ENCODE peak calls at places on chromosomes 3 and 15, in seven cellular contexts. One of them, this sample, is unnamed.

GRCh38 chr3:111915905-111916304 is 56.8 kb downstream of the PHLDB2 start:
- DNase-seq in IMR-90: no peak
- DNase-seq in mesendoderm: peak; percentile 44
- DNase-seq in H9: no peak
- DNase-seq in mesenchymal stem cell: no peak
- DNase-seq in neuronal stem cell: no peak
- DNase-seq in trophoblast cell: peak; percentile 47
- DNase-seq in this sample: no peak

GRCh38 chr15:99732711-99733267 is 448 bp downstream of the LYSMD4 start:
- DNase-seq in IMR-90: no peak
- DNase-seq in mesendoderm: no peak
- DNase-seq in H9: no peak
- DNase-seq in mesenchymal stem cell: peak; percentile 7
- DNase-seq in neuronal stem cell: no peak
- DNase-seq in trophoblast cell: no peak
- DNase-seq in this sample: no peak

GRCh38 chr3:38005076-38006020 is 14.8 kb downstream of the VILL start:
- DNase-seq in IMR-90: no peak
- DNase-seq in mesendoderm: no peak
- DNase-seq in H9: no peak
- DNase-seq in mesenchymal stem cell: no peak
- DNase-seq in neuronal stem cell: no peak
- DNase-seq in trophoblast cell: no peak
- DNase-seq in this sample: no peak

GRCh38 chr3:31041161-31041978 is 146.9 kb upstream of the GADL1 start:
- DNase-seq in IMR-90: peak; percentile 78
- DNase-seq in mesendoderm: peak; percentile 99
- DNase-seq in H9: peak; percentile 80
- DNase-seq in mesenchymal stem cell: peak; percentile 49
- DNase-seq in neuronal stem cell: peak; percentile 20
- DNase-seq in trophoblast cell: peak; percentile 89
- DNase-seq in this sample: no peak

GRCh38 chr15:85168642-85169173 is 187.1 kb downstream of the PDE8A start:
- DNase-seq in IMR-90: peak; percentile 8
- DNase-seq in mesendoderm: peak; percentile 85
- DNase-seq in H9: peak; percentile 96
- DNase-seq in mesenchymal stem cell: no peak
- DNase-seq in neuronal stem cell: peak; percentile 18
- DNase-seq in trophoblast cell: peak; percentile 37
- DNase-seq in this sample: peak; percentile 72

GRCh38 chr3:152176998-152177397 is 91.7 kb upstream of the MBNL1 start:
- DNase-seq in IMR-90: no peak
- DNase-seq in mesendoderm: no peak
- DNase-seq in H9: no peak
- DNase-seq in mesenchymal stem cell: no peak
- DNase-seq in neuronal stem cell: no peak
- DNase-seq in trophoblast cell: no peak
- DNase-seq in this sample: no peak

GRCh38 chr15:34855893-34856292 is 60.5 kb upstream of the ACTC1 start:
- DNase-seq in IMR-90: peak; percentile 24
- DNase-seq in mesendoderm: no peak
- DNase-seq in H9: no peak
- DNase-seq in mesenchymal stem cell: no peak
- DNase-seq in neuronal stem cell: no peak
- DNase-seq in trophoblast cell: no peak
- DNase-seq in this sample: no peak

GRCh38 chr15:79981861-79982455 is 11.0 kb upstream of the BCL2A1 start:
- DNase-seq in IMR-90: no peak
- DNase-seq in mesendoderm: no peak
- DNase-seq in H9: no peak
- DNase-seq in mesenchymal stem cell: no peak
- DNase-seq in neuronal stem cell: no peak
- DNase-seq in trophoblast cell: no peak
- DNase-seq in this sample: peak; percentile 41

GRCh38 chr15:31434418-31435255 is 108.0 kb downstream of the KLF13 start:
- DNase-seq in IMR-90: peak; percentile 93
- DNase-seq in mesendoderm: no peak
- DNase-seq in H9: no peak
- DNase-seq in mesenchymal stem cell: peak; percentile 97
- DNase-seq in neuronal stem cell: no peak
- DNase-seq in trophoblast cell: peak; percentile 34
- DNase-seq in this sample: no peak

GRCh38 chr15:77346637-77347036 is 73.3 kb downstream of the PEAK1 start:
- DNase-seq in IMR-90: no peak
- DNase-seq in mesendoderm: no peak
- DNase-seq in H9: no peak
- DNase-seq in mesenchymal stem cell: no peak
- DNase-seq in neuronal stem cell: no peak
- DNase-seq in trophoblast cell: no peak
- DNase-seq in this sample: no peak

GRCh38 chr15:85414037-85414436 is 33.6 kb downstream of the AKAP13 start:
- DNase-seq in IMR-90: no peak
- DNase-seq in mesendoderm: no peak
- DNase-seq in H9: no peak
- DNase-seq in mesenchymal stem cell: no peak
- DNase-seq in neuronal stem cell: no peak
- DNase-seq in trophoblast cell: no peak
- DNase-seq in this sample: no peak

GRCh38 chr3:171379281-171379680 is 80.9 kb downstream of the TNIK start:
- DNase-seq in IMR-90: peak; percentile 58
- DNase-seq in mesendoderm: peak; percentile 39
- DNase-seq in H9: no peak
- DNase-seq in mesenchymal stem cell: no peak
- DNase-seq in neuronal stem cell: no peak
- DNase-seq in trophoblast cell: peak; percentile 56
- DNase-seq in this sample: no peak

GRCh38 chr3:175434591-175434990 is 575.5 kb downstream of the NAALADL2 start:
- DNase-seq in IMR-90: peak; percentile 58
- DNase-seq in mesendoderm: no peak
- DNase-seq in H9: no peak
- DNase-seq in mesenchymal stem cell: no peak
- DNase-seq in neuronal stem cell: no peak
- DNase-seq in trophoblast cell: no peak
- DNase-seq in this sample: no peak

GRCh38 chr15:75230524-75231371 is 27.4 kb upstream of the GOLGA6C start:
- DNase-seq in IMR-90: no peak
- DNase-seq in mesendoderm: peak; percentile 39
- DNase-seq in H9: no peak
- DNase-seq in mesenchymal stem cell: no peak
- DNase-seq in neuronal stem cell: no peak
- DNase-seq in trophoblast cell: peak; percentile 92
- DNase-seq in this sample: no peak

GRCh38 chr3:188888321-188889056 is 283.3 kb upstream of the TPRG1 start:
- DNase-seq in IMR-90: no peak
- DNase-seq in mesendoderm: no peak
- DNase-seq in H9: no peak
- DNase-seq in mesenchymal stem cell: no peak
- DNase-seq in neuronal stem cell: no peak
- DNase-seq in trophoblast cell: no peak
- DNase-seq in this sample: no peak

GRCh38 chr15:101138086-101138660 is 113.7 kb downstream of the CHSY1 start:
- DNase-seq in IMR-90: no peak
- DNase-seq in mesendoderm: no peak
- DNase-seq in H9: no peak
- DNase-seq in mesenchymal stem cell: no peak
- DNase-seq in neuronal stem cell: no peak
- DNase-seq in trophoblast cell: no peak
- DNase-seq in this sample: no peak

GRCh38 chr15:101139986-101140696 is 111.7 kb downstream of the CHSY1 start:
- DNase-seq in IMR-90: no peak
- DNase-seq in mesendoderm: no peak
- DNase-seq in H9: no peak
- DNase-seq in mesenchymal stem cell: no peak
- DNase-seq in neuronal stem cell: no peak
- DNase-seq in trophoblast cell: no peak
- DNase-seq in this sample: no peak

GRCh38 chr15:101137312-101137940 is 114.4 kb downstream of the CHSY1 start:
- DNase-seq in IMR-90: no peak
- DNase-seq in mesendoderm: no peak
- DNase-seq in H9: no peak
- DNase-seq in mesenchymal stem cell: no peak
- DNase-seq in neuronal stem cell: no peak
- DNase-seq in trophoblast cell: no peak
- DNase-seq in this sample: no peak

GRCh38 chr15:101140697-101141065 is 111.2 kb downstream of the CHSY1 start:
- DNase-seq in IMR-90: no peak
- DNase-seq in mesendoderm: no peak
- DNase-seq in H9: no peak
- DNase-seq in mesenchymal stem cell: no peak
- DNase-seq in neuronal stem cell: no peak
- DNase-seq in trophoblast cell: no peak
- DNase-seq in this sample: no peak

GRCh38 chr15:101138913-101139880 is 112.7 kb downstream of the CHSY1 start:
- DNase-seq in IMR-90: peak; percentile 62
- DNase-seq in mesendoderm: peak; percentile 37
- DNase-seq in H9: no peak
- DNase-seq in mesenchymal stem cell: peak; percentile 45
- DNase-seq in neuronal stem cell: no peak
- DNase-seq in trophoblast cell: peak; percentile 61
- DNase-seq in this sample: no peak
- H3K4ac ChIP-seq in IMR-90: peak overlapping the region; percentile 92
- H3K4ac ChIP-seq in mesendoderm: no peak overlapping the region
- H3K4ac ChIP-seq in H9: no peak overlapping the region
- H3K4ac ChIP-seq in mesenchymal stem cell: no peak overlapping the region
- H3K4ac ChIP-seq in neuronal stem cell: no peak overlapping the region
- H3K4ac ChIP-seq in trophoblast cell: no peak overlapping the region
- H3K4ac ChIP-seq in this sample: no peak overlapping the region

DNA sequence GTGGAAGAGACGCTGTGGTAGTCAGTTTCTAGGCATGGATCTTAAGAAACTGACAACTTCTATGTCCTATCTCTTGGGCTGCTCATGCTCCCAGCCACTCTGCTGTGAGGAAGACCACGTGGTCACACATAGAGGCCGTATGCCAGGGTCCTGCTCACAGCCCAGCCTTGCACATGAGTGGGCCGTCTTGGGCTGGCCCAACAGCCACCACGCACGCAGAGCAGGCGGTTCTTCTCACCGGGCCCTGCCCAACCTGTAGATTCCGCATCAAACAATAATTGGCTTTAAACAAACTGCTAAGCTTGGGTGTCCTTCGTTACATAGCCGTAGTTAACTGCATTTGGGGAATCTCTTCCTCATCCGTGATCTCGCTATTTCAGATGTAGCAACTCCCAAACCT is 26.0 kb downstream of the SLC41A3 start:
- DNase-seq in IMR-90: no peak
- DNase-seq in mesendoderm: no peak
- DNase-seq in H9: no peak
- DNase-seq in mesenchymal stem cell: no peak
- DNase-seq in neuronal stem cell: no peak
- DNase-seq in trophoblast cell: no peak
- DNase-seq in this sample: no peak
- H3K4ac ChIP-seq in IMR-90: no peak overlapping the region
- H3K4ac ChIP-seq in mesendoderm: no peak overlapping the region
- H3K4ac ChIP-seq in H9: no peak overlapping the region
- H3K4ac ChIP-seq in mesenchymal stem cell: no peak overlapping the region
- H3K4ac ChIP-seq in neuronal stem cell: no peak overlapping the region
- H3K4ac ChIP-seq in trophoblast cell: no peak overlapping the region
- H3K4ac ChIP-seq in this sample: no peak overlapping the region

GRCh38 chr3:41943444-41943843 is 18.5 kb downstream of the ULK4 start:
- DNase-seq in IMR-90: no peak
- DNase-seq in mesendoderm: no peak
- DNase-seq in H9: no peak
- DNase-seq in mesenchymal stem cell: no peak
- DNase-seq in neuronal stem cell: no peak
- DNase-seq in trophoblast cell: no peak
- DNase-seq in this sample: no peak

GRCh38 chr3:41936384-41936783 is 25.5 kb downstream of the ULK4 start:
- DNase-seq in IMR-90: no peak
- DNase-seq in mesendoderm: no peak
- DNase-seq in H9: no peak
- DNase-seq in mesenchymal stem cell: no peak
- DNase-seq in neuronal stem cell: no peak
- DNase-seq in trophoblast cell: no peak
- DNase-seq in this sample: no peak

GRCh38 chr3:41940393-41940792 is 21.5 kb downstream of the ULK4 start:
- DNase-seq in IMR-90: no peak
- DNase-seq in mesendoderm: no peak
- DNase-seq in H9: no peak
- DNase-seq in mesenchymal stem cell: no peak
- DNase-seq in neuronal stem cell: no peak
- DNase-seq in trophoblast cell: no peak
- DNase-seq in this sample: no peak
- H3K4ac ChIP-seq in IMR-90: no peak overlapping the region
- H3K4ac ChIP-seq in mesendoderm: no peak overlapping the region
- H3K4ac ChIP-seq in H9: no peak overlapping the region
- H3K4ac ChIP-seq in mesenchymal stem cell: no peak overlapping the region
- H3K4ac ChIP-seq in neuronal stem cell: no peak overlapping the region
- H3K4ac ChIP-seq in trophoblast cell: no peak overlapping the region
- H3K4ac ChIP-seq in this sample: no peak overlapping the region

GRCh38 chr15:92652576-92652966 is 3.0 kb downstream of the FAM174B start:
- DNase-seq in IMR-90: no peak
- DNase-seq in mesendoderm: no peak
- DNase-seq in H9: no peak
- DNase-seq in mesenchymal stem cell: no peak
- DNase-seq in neuronal stem cell: no peak
- DNase-seq in trophoblast cell: peak; percentile 96
- DNase-seq in this sample: peak; percentile 43

GRCh38 chr15:92655178-92655995 is at the start of gene FAM174B:
- DNase-seq in IMR-90: no peak
- DNase-seq in mesendoderm: peak; percentile 84
- DNase-seq in H9: peak; percentile 73
- DNase-seq in mesenchymal stem cell: peak; percentile 33
- DNase-seq in neuronal stem cell: peak; percentile 54
- DNase-seq in trophoblast cell: peak; percentile 35
- DNase-seq in this sample: no peak

GRCh38 chr15:92653366-92653765 is 2.2 kb downstream of the FAM174B start:
- DNase-seq in IMR-90: no peak
- DNase-seq in mesendoderm: no peak
- DNase-seq in H9: no peak
- DNase-seq in mesenchymal stem cell: no peak
- DNase-seq in neuronal stem cell: no peak
- DNase-seq in trophoblast cell: peak; percentile 58
- DNase-seq in this sample: no peak

GRCh38 chr15:92654662-92655061 is 913 bp downstream of the FAM174B start:
- DNase-seq in IMR-90: no peak
- DNase-seq in mesendoderm: no peak
- DNase-seq in H9: no peak
- DNase-seq in mesenchymal stem cell: no peak
- DNase-seq in neuronal stem cell: no peak
- DNase-seq in trophoblast cell: no peak
- DNase-seq in this sample: peak; percentile 42

DNA sequence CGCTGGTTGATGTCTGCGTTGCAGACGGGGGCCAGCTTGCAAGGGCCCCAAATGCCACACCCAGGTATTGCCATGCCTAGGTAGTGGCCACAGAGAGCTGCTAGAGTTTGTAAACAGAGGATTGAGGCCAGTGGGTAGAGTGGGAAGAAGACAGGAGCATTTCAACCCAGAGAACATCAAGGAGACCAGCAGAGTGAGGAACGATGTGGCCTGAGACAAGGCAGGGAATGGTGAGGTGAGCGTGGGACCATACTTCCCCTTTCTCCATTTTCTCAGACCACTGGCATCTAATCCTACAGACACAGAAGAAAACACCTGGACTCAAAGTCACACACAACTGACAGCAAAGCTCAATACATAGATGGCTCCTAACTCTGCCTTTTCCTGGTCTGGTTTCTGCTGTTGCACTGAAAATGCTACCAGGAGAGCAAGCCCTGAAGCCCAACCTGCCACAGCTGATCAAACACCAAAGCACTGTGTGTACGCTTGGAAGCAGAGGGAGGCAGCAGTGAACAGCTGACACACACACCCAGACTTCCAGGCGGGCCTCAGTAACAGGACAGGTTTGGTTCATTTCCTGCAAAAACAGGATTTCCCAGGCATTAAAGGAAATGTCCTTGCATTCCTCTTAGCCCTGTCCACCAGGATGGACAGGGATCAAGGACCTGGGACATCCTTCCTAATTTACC is 1.6 kb downstream of the FAM174B start:
- DNase-seq in IMR-90: no peak
- DNase-seq in mesendoderm: peak; percentile 67
- DNase-seq in H9: no peak
- DNase-seq in mesenchymal stem cell: peak; percentile 12
- DNase-seq in neuronal stem cell: no peak
- DNase-seq in trophoblast cell: peak; percentile 45
- DNase-seq in this sample: no peak
- H3K4ac ChIP-seq in IMR-90: no peak overlapping the region
- H3K4ac ChIP-seq in mesendoderm: peak overlapping the region; percentile 98
- H3K4ac ChIP-seq in H9: no peak overlapping the region
- H3K4ac ChIP-seq in mesenchymal stem cell: no peak overlapping the region
- H3K4ac ChIP-seq in neuronal stem cell: no peak overlapping the region
- H3K4ac ChIP-seq in trophoblast cell: no peak overlapping the region
- H3K4ac ChIP-seq in this sample: no peak overlapping the region